ENCODE peak calls at places on chromosomes 11 and 22, in six cellular contexts. T is HCT116, L is K562, W is A549, R is HepG2, P is GM23338. M is an unnamed sample.

GRCh38 chr11:107780775-107781174 is 68.9 kb upstream of the SLN start:
- DNase-seq in T (no peak), L (no peak), W (no peak), R (no peak), P (no peak), M (no peak)

GRCh38 chr11:116703421-116703820 is 69.4 kb downstream of the BUD13 start:
- DNase-seq in T (no peak), L (no peak), W (no peak), R (no peak), P (peak; percentile 83), M (no peak)

GRCh38 chr22:20013382-20013871 is 3.2 kb downstream of the ARVCF start:
- DNase-seq in T (no peak), L (peak; percentile 88), W (no peak), R (peak; percentile 45), P (peak; percentile 88), M (no peak)

GRCh38 chr11:57499983-57500461 is 15.5 kb downstream of the SLC43A1 start:
- DNase-seq in T (no peak), L (no peak), W (no peak), R (no peak), P (no peak), M (no peak)

GRCh38 chr11:117606807-117607206 is 190.2 kb downstream of the DSCAML1 start:
- DNase-seq in T (no peak), L (no peak), W (no peak), R (no peak), P (no peak), M (no peak)

GRCh38 chr11:72829884-72830533 is 15.8 kb downstream of the ATG16L2 start:
- DNase-seq in T (no peak), L (no peak), W (no peak), R (no peak), P (no peak), M (no peak)

GRCh38 chr11:128902515-128903066 is 11.4 kb downstream of the KCNJ5 start:
- DNase-seq in T (no peak), L (no peak), W (no peak), R (no peak), P (peak; percentile 41), M (no peak)

GRCh38 chr11:7563269-7563668 is 49.5 kb downstream of the PPFIBP2 start:
- DNase-seq in T (no peak), L (no peak), W (no peak), R (no peak), P (no peak), M (no peak)

GRCh38 chr11:24598636-24599035 is 101.8 kb downstream of the LUZP2 start:
- DNase-seq in T (no peak), L (no peak), W (no peak), R (no peak), P (no peak), M (no peak)

GRCh38 chr11:119832536-119832935 is 103.5 kb upstream of the NECTIN1 start:
- DNase-seq in T (no peak), L (peak; percentile 14), W (peak; percentile 8), R (peak; percentile 11), P (no peak), M (no peak)

GRCh38 chr11:37946155-37946766 is 1348.2 kb upstream of the RAG2 start:
- DNase-seq in T (no peak), L (no peak), W (no peak), R (peak; percentile 18), P (peak; percentile 65), M (peak; percentile 12)

GRCh38 chr11:112219476-112220232 is 6.6 kb upstream of the PTS start:
- DNase-seq in T (peak; percentile 71), L (peak; percentile 66), W (peak; percentile 39), R (peak; percentile 72), P (peak; percentile 74), M (peak; percentile 78)

GRCh38 chr11:126968915-126969314 is 31.7 kb downstream of the KIRREL3 start:
- DNase-seq in T (no peak), L (peak; percentile 7), W (no peak), R (no peak), P (peak; percentile 89), M (no peak)

GRCh38 chr11:95925011-95925410 is 1.1 kb upstream of the MTMR2 start:
- DNase-seq in T (peak; percentile 27), L (peak; percentile 31), W (peak; percentile 18), R (peak; percentile 31), P (peak; percentile 23), M (no peak)

GRCh38 chr11:21625982-21626381 is 566.9 kb upstream of the ANO5 start:
- DNase-seq in T (no peak), L (no peak), W (no peak), R (no peak), P (no peak), M (no peak)

GRCh38 chr11:118397448-118397847 is 4.0 kb upstream of the ATP5MG start:
- DNase-seq in T (no peak), L (no peak), W (no peak), R (no peak), P (no peak), M (no peak)

GRCh38 chr11:22666700-22667439 is 459 bp downstream of the GAS2 start:
- DNase-seq in T (no peak), L (no peak), W (no peak), R (peak; percentile 53), P (peak; percentile 84), M (no peak)

GRCh38 chr22:49783926-49784629 is 43.6 kb downstream of the BRD1 start:
- DNase-seq in T (no peak), L (no peak), W (no peak), R (no peak), P (no peak), M (no peak)

GRCh38 chr11:100855466-100856067 is 168.5 kb downstream of the ARHGAP42 start:
- DNase-seq in T (peak; percentile 52), L (peak; percentile 13), W (peak; percentile 7), R (peak; percentile 36), P (peak; percentile 81), M (no peak)

GRCh38 chr22:45974498-45974897 is 2.5 kb downstream of the WNT7B start:
- DNase-seq in T (no peak), L (no peak), W (no peak), R (no peak), P (no peak), M (no peak)

GRCh38 chr22:45268167-45268957 is 16.4 kb upstream of the UPK3A start:
- DNase-seq in T (no peak), L (no peak), W (peak; percentile 14), R (no peak), P (peak; percentile 95), M (no peak)

GRCh38 chr11:104700609-104701008 is 197.7 kb downstream of the CASP12 start:
- DNase-seq in T (no peak), L (no peak), W (no peak), R (no peak), P (no peak), M (no peak)

GRCh38 chr11:60085909-60086308 is 2.6 kb upstream of the MS4A2 start:
- DNase-seq in T (no peak), L (peak; percentile 56), W (no peak), R (no peak), P (no peak), M (no peak)

GRCh38 chr11:23112987-23113886 is 253.0 kb upstream of the CCDC179 start:
- DNase-seq in T (no peak), L (peak; percentile 3), W (peak; percentile 12), R (peak; percentile 69), P (peak; percentile 79), M (peak; percentile 7)

GRCh38 chr11:102429691-102430090 is 22.9 kb downstream of the TMEM123 start:
- DNase-seq in T (no peak), L (no peak), W (no peak), R (no peak), P (no peak), M (no peak)

GRCh38 chr11:18013790-18014507 is 1.1 kb upstream of the SERGEF start:
- DNase-seq in T (no peak), L (no peak), W (no peak), R (no peak), P (peak; percentile 60), M (no peak)

GRCh38 chr22:46444390-46444854 is 93.0 kb downstream of the CELSR1 start:
- DNase-seq in T (no peak), L (no peak), W (no peak), R (peak; percentile 65), P (peak; percentile 43), M (no peak)

GRCh38 chr11:86620796-86621575 is 51.4 kb downstream of the ME3 start:
- DNase-seq in T (no peak), L (no peak), W (no peak), R (no peak), P (no peak), M (no peak)

GRCh38 chr11:130778026-130778425 is 138.3 kb downstream of the SNX19 start:
- DNase-seq in T (no peak), L (no peak), W (no peak), R (no peak), P (no peak), M (no peak)

GRCh38 chr11:61293869-61294716 is 1.0 kb downstream of the VWCE start:
- DNase-seq in T (no peak), L (no peak), W (peak; percentile 67), R (peak; percentile 34), P (peak; percentile 50), M (no peak)

GRCh38 chr22:42179616-42180015 is 49.0 kb upstream of the CYP2D6 start:
- DNase-seq in T (no peak), L (no peak), W (no peak), R (no peak), P (no peak), M (no peak)

GRCh38 chr11:67435031-67435726 is 2.3 kb downstream of the PTPRCAP start:
- DNase-seq in T (no peak), L (no peak), W (no peak), R (no peak), P (no peak), M (no peak)

GRCh38 chr11:104665631-104666030 is 232.6 kb downstream of the CASP12 start:
- DNase-seq in T (no peak), L (no peak), W (no peak), R (no peak), P (no peak), M (no peak)

DNA sequence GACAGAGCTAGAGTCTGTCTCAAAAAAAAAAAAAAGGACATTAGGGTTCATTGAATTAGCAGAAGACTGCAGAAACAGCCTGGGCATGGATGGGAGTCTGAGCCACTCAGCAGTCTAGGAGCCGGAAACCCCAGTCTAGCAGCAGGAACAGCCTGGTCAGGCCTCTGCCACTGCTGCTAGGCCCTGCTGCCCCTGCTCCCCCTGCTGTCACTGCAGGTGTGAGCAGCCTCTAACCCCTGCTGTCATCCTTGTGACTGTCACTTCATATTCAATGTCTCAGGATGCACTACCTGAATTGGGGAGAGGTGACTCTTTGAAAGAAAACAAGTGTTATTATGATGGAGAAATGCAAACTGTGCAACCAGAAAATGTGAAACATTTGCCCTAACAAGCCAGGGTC is 7.0 kb upstream of the DDX17 start:
- DNase-seq in T (no peak), L (peak; percentile 60), W (no peak), R (peak; percentile 42), P (peak; percentile 74), M (no peak)
- TF ChIP-seq REST in T (no peak), L (no peak), W (no peak), R (no peak), P (no peak), M (no peak)

GRCh38 chr11:66186470-66186869 is 82.0 kb upstream of the RAB1B start:
- DNase-seq in T (no peak), L (no peak), W (no peak), R (no peak), P (no peak), M (no peak)
- TF ChIP-seq REST in T (no peak), L (no peak), W (no peak), R (no peak), P (no peak), M (no peak)

GRCh38 chr11:12762696-12763324 is 88.6 kb downstream of the TEAD1 start:
- DNase-seq in T (no peak), L (no peak), W (no peak), R (no peak), P (no peak), M (no peak)
- TF ChIP-seq REST in T (no peak), L (no peak), W (no peak), R (no peak), P (no peak), M (no peak)

GRCh38 chr11:1875093-1875785 is 16.5 kb downstream of the PRR33 start:
- DNase-seq in T (no peak), L (no peak), W (no peak), R (no peak), P (no peak), M (no peak)
- TF ChIP-seq REST in T (no peak), L (no peak), W (no peak), R (no peak), P (no peak), M (no peak)

M was measured in Panc1.